ENCODE peak calls at places on chromosome 16, in five cellular contexts. One of them, this sample, is unnamed. For H3K36me3, the result is how much of the 10 kb centered on the place peaks cover.

GRCh38 chr16:70753228-70753627 is 47.7 kb downstream of the VAC14 start:
- DNase-seq in BJ: no peak
- DNase-seq in HCT116: no peak
- DNase-seq in lung: no peak
- DNase-seq in IMR-90: no peak
- DNase-seq in this sample: no peak

GRCh38 chr16:30348929-30349328 is 6.2 kb downstream of the CD2BP2 start:
- DNase-seq in BJ: no peak
- DNase-seq in HCT116: no peak
- DNase-seq in lung: no peak
- DNase-seq in IMR-90: no peak
- DNase-seq in this sample: no peak

GRCh38 chr16:81697321-81697885 is 81.7 kb upstream of the PLCG2 start:
- DNase-seq in BJ: no peak
- DNase-seq in HCT116: peak
- DNase-seq in lung: no peak
- DNase-seq in IMR-90: peak
- DNase-seq in this sample: peak

GRCh38 chr16:89193021-89193575 is 7.2 kb downstream of the SLC22A31 start:
- DNase-seq in BJ: no peak
- DNase-seq in HCT116: peak
- DNase-seq in lung: peak
- DNase-seq in IMR-90: peak
- DNase-seq in this sample: no peak

GRCh38 chr16:64356267-64356666 is 765.6 kb downstream of the CDH11 start:
- DNase-seq in BJ: peak
- DNase-seq in HCT116: no peak
- DNase-seq in lung: no peak
- DNase-seq in IMR-90: peak
- DNase-seq in this sample: peak

GRCh38 chr16:50152807-50153647 is at the start of gene TENT4B:
- DNase-seq in BJ: no peak
- DNase-seq in HCT116: peak
- DNase-seq in lung: peak
- DNase-seq in IMR-90: peak
- DNase-seq in this sample: no peak

GRCh38 chr16:53429221-53429943 is 4.9 kb upstream of the RBL2 start:
- DNase-seq in BJ: no peak
- DNase-seq in HCT116: no peak
- DNase-seq in lung: no peak
- DNase-seq in IMR-90: peak
- DNase-seq in this sample: no peak

GRCh38 chr16:57871457-57871856 is 69.2 kb upstream of the KIFC3 start:
- DNase-seq in BJ: peak
- DNase-seq in HCT116: no peak
- DNase-seq in lung: no peak
- DNase-seq in IMR-90: peak
- DNase-seq in this sample: no peak

GRCh38 chr16:66946541-66946940 is 11.2 kb downstream of the CES2 start:
- DNase-seq in BJ: no peak
- DNase-seq in HCT116: no peak
- DNase-seq in lung: no peak
- DNase-seq in IMR-90: no peak
- DNase-seq in this sample: no peak

GRCh38 chr16:48052731-48053130 is 103.1 kb downstream of the ABCC12 start:
- DNase-seq in BJ: no peak
- DNase-seq in HCT116: no peak
- DNase-seq in lung: no peak
- DNase-seq in IMR-90: no peak
- DNase-seq in this sample: no peak

GRCh38 chr16:85825326-85825725 is 25.8 kb downstream of the COX4I1 start:
- DNase-seq in BJ: no peak
- DNase-seq in HCT116: no peak
- DNase-seq in lung: no peak
- DNase-seq in IMR-90: no peak
- DNase-seq in this sample: no peak
- TF ChIP-seq CTCF in BJ: no peak
- TF ChIP-seq CTCF in HCT116: peak
- TF ChIP-seq CTCF in lung: no peak
- TF ChIP-seq CTCF in IMR-90: no peak
- TF ChIP-seq CTCF in this sample: no peak

GRCh38 chr16:75491876-75492275 is 3.4 kb downstream of the CHST6 start:
- DNase-seq in BJ: no peak
- DNase-seq in HCT116: no peak
- DNase-seq in lung: no peak
- DNase-seq in IMR-90: no peak
- DNase-seq in this sample: no peak

GRCh38 chr16:75496546-75496945 is 1.3 kb upstream of the CHST6 start:
- DNase-seq in BJ: no peak
- DNase-seq in HCT116: no peak
- DNase-seq in lung: no peak
- DNase-seq in IMR-90: no peak
- DNase-seq in this sample: no peak

GRCh38 chr16:75497558-75497957 is 2.3 kb upstream of the CHST6 start:
- DNase-seq in BJ: no peak
- DNase-seq in HCT116: no peak
- DNase-seq in lung: no peak
- DNase-seq in IMR-90: no peak
- DNase-seq in this sample: no peak

GRCh38 chr16:75494696-75495601 is at the start of gene CHST6:
- DNase-seq in BJ: no peak
- DNase-seq in HCT116: no peak
- DNase-seq in lung: no peak
- DNase-seq in IMR-90: no peak
- DNase-seq in this sample: no peak

GRCh38 chr16:75494184-75494583 is 1.1 kb downstream of the CHST6 start:
- DNase-seq in BJ: no peak
- DNase-seq in HCT116: no peak
- DNase-seq in lung: no peak
- DNase-seq in IMR-90: no peak
- DNase-seq in this sample: no peak
- H3K4me3 ChIP-seq in BJ: no peak
- H3K4me3 ChIP-seq in HCT116: no peak
- H3K4me3 ChIP-seq in lung: no peak
- H3K4me3 ChIP-seq in IMR-90: no peak
- H3K4me3 ChIP-seq in this sample: no peak

GRCh38 chr16:4364196-4365013 is 7.2 kb upstream of the VASN start:
- DNase-seq in BJ: no peak
- DNase-seq in HCT116: no peak
- DNase-seq in lung: no peak
- DNase-seq in IMR-90: no peak
- DNase-seq in this sample: no peak

GRCh38 chr16:4360538-4361021 is 9.5 kb upstream of the PAM16 start:
- DNase-seq in BJ: no peak
- DNase-seq in HCT116: no peak
- DNase-seq in lung: no peak
- DNase-seq in IMR-90: no peak
- DNase-seq in this sample: no peak

GRCh38 chr16:4361033-4361943 is 10.2 kb upstream of the PAM16 start:
- DNase-seq in BJ: no peak
- DNase-seq in HCT116: no peak
- DNase-seq in lung: no peak
- DNase-seq in IMR-90: no peak
- DNase-seq in this sample: no peak

GRCh38 chr16:4361944-4362311 is 9.7 kb upstream of the VASN start:
- DNase-seq in BJ: no peak
- DNase-seq in HCT116: no peak
- DNase-seq in lung: no peak
- DNase-seq in IMR-90: no peak
- DNase-seq in this sample: no peak

DNA sequence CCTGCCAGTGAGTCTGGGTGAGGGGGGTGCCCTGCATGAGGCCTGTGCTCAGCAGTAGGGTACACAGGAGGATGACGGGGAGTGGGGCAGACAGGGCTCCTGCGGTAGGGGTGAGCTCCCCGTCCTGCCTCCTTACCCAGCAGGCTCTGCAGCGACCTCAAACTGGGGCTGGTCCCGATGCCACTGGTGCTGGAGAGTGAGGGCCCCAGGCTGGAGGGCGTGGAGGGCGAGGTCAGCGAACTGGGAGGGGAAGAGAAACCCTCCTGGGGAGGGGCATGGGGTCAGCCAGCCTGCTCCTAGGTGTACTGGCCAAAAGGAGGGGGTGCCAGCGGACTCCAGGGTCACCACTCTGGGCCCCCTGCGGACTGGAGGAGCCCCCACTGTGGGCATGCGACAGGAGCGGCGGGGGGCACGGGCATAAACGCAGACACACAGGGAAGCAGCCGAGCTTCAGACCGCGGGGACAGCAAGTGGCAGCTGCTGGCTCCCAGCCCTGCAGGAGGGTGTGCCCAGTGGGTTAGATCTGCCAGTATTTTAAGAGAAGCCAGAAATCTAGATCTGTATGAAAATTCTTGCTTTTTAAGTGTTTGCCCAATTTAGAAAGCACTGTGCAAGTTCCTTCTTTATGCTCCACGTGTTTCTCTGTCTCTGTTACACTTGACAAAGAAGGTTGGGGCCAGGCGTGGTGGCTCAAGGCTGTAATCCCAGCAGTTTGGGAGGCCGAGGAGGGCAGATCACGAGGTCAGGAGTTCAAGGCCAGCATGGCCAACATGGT is 9.0 kb upstream of the VASN start:
- DNase-seq in BJ: no peak
- DNase-seq in HCT116: no peak
- DNase-seq in lung: no peak
- DNase-seq in IMR-90: no peak
- DNase-seq in this sample: no peak
- H3K36me3 ChIP-seq in BJ: under half
- H3K36me3 ChIP-seq in HCT116: under half
- H3K36me3 ChIP-seq in lung: half or more
- H3K36me3 ChIP-seq in IMR-90: under half
- H3K36me3 ChIP-seq in this sample: under half

GRCh38 chr16:27747946-27748345 is 198.0 kb downstream of the KATNIP start:
- DNase-seq in BJ: no peak
- DNase-seq in HCT116: no peak
- DNase-seq in lung: no peak
- DNase-seq in IMR-90: no peak
- DNase-seq in this sample: no peak

GRCh38 chr16:27749946-27750345 is 200.0 kb downstream of the KATNIP start:
- DNase-seq in BJ: no peak
- DNase-seq in HCT116: no peak
- DNase-seq in lung: no peak
- DNase-seq in IMR-90: no peak
- DNase-seq in this sample: no peak

GRCh38 chr16:27749547-27749875 is 199.6 kb downstream of the KATNIP start:
- DNase-seq in BJ: no peak
- DNase-seq in HCT116: no peak
- DNase-seq in lung: no peak
- DNase-seq in IMR-90: no peak
- DNase-seq in this sample: no peak

GRCh38 chr16:27751676-27752075 is 201.7 kb downstream of the KATNIP start:
- DNase-seq in BJ: no peak
- DNase-seq in HCT116: no peak
- DNase-seq in lung: no peak
- DNase-seq in IMR-90: no peak
- DNase-seq in this sample: no peak

GRCh38 chr16:27748868-27749546 is 199.1 kb downstream of the KATNIP start:
- DNase-seq in BJ: peak
- DNase-seq in HCT116: peak
- DNase-seq in lung: no peak
- DNase-seq in IMR-90: peak
- DNase-seq in this sample: peak
- TF ChIP-seq CTCF in BJ: peak
- TF ChIP-seq CTCF in HCT116: peak
- TF ChIP-seq CTCF in lung: no peak
- TF ChIP-seq CTCF in IMR-90: peak
- TF ChIP-seq CTCF in this sample: no peak

GRCh38 chr16:10123141-10123540 is 59.1 kb downstream of the GRIN2A start:
- DNase-seq in BJ: no peak
- DNase-seq in HCT116: no peak
- DNase-seq in lung: no peak
- DNase-seq in IMR-90: no peak
- DNase-seq in this sample: no peak
- H3K4me3 ChIP-seq in BJ: no peak
- H3K4me3 ChIP-seq in HCT116: no peak
- H3K4me3 ChIP-seq in lung: no peak
- H3K4me3 ChIP-seq in IMR-90: no peak
- H3K4me3 ChIP-seq in this sample: no peak

GRCh38 chr16:74461826-74462225 is 40.5 kb upstream of the CLEC18B start:
- DNase-seq in BJ: no peak
- DNase-seq in HCT116: no peak
- DNase-seq in lung: no peak
- DNase-seq in IMR-90: no peak
- DNase-seq in this sample: no peak
- H3K36me3 ChIP-seq in BJ: under half
- H3K36me3 ChIP-seq in HCT116: under half
- H3K36me3 ChIP-seq in lung: under half
- H3K36me3 ChIP-seq in IMR-90: under half
- H3K36me3 ChIP-seq in this sample: under half

DNA sequence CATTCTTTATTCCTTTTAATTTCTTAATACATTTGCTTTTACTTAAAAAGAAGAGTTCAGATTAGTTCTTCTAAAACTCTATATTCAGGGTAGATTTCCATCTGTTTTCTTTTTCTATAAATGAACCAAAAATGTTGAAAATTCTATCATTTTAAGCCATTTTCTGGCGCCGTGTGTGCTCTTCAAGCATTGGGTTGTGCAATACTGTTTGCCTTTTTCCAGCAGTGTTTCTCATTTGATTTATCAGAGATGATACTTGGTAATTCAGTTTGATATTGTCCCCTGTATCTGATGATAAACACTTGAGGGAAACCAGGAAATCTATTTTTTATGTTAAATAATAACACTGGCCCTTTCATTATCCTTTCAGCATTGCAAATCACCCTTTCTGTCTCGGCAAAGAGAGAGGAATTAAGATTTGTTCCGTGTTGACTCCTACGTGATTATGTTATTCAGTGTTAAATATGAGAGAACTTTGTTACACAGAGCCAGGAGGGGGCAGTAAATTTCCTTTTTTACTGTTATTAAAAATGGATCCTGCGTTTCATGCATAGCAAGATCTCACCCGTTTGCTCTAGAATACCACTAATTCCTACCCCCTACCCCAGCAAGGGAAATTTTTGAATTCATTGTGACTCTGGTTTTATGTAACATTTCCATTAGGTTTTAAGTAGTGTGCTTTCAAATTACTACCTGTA is 606.9 kb upstream of the RBFOX1 start:
- DNase-seq in BJ: no peak
- DNase-seq in HCT116: no peak
- DNase-seq in lung: no peak
- DNase-seq in IMR-90: no peak
- DNase-seq in this sample: no peak
- TF ChIP-seq CTCF in BJ: no peak
- TF ChIP-seq CTCF in HCT116: no peak
- TF ChIP-seq CTCF in lung: no peak
- TF ChIP-seq CTCF in IMR-90: no peak
- TF ChIP-seq CTCF in this sample: no peak

GRCh38 chr16:85166281-85166680 is 54.0 kb upstream of the CIBAR2 start:
- DNase-seq in BJ: no peak
- DNase-seq in HCT116: no peak
- DNase-seq in lung: no peak
- DNase-seq in IMR-90: peak
- DNase-seq in this sample: no peak

GRCh38 chr16:85166699-85167588 is 54.7 kb upstream of the CIBAR2 start:
- DNase-seq in BJ: no peak
- DNase-seq in HCT116: no peak
- DNase-seq in lung: no peak
- DNase-seq in IMR-90: no peak
- DNase-seq in this sample: no peak

GRCh38 chr16:85168732-85169256 is 56.5 kb upstream of the CIBAR2 start:
- DNase-seq in BJ: no peak
- DNase-seq in HCT116: no peak
- DNase-seq in lung: no peak
- DNase-seq in IMR-90: peak
- DNase-seq in this sample: no peak

GRCh38 chr16:85169333-85170065 is 57.2 kb upstream of the CIBAR2 start:
- DNase-seq in BJ: no peak
- DNase-seq in HCT116: no peak
- DNase-seq in lung: no peak
- DNase-seq in IMR-90: no peak
- DNase-seq in this sample: no peak

GRCh38 chr16:85167589-85168537 is 55.6 kb upstream of the CIBAR2 start:
- DNase-seq in BJ: no peak
- DNase-seq in HCT116: no peak
- DNase-seq in lung: no peak
- DNase-seq in IMR-90: no peak
- DNase-seq in this sample: no peak
- H3K4me3 ChIP-seq in BJ: no peak
- H3K4me3 ChIP-seq in HCT116: no peak
- H3K4me3 ChIP-seq in lung: no peak
- H3K4me3 ChIP-seq in IMR-90: no peak
- H3K4me3 ChIP-seq in this sample: no peak

This sample was measured in kidney epithelial cell.